ENCODE peak calls at places on chromosome 3, in five cellular contexts. R is endothelial cell, I is Peyer's patch, A is AG10803, F is heart left ventricle. E is an unnamed sample.

GRCh38 chr3:192899540-192899982 is 18.1 kb downstream of the MB21D2 start:
- DNase-seq in A (peak), F (no peak), I (no peak), R (no peak), E (no peak)

GRCh38 chr3:187264946-187265345 is 26.6 kb downstream of the MASP1 start:
- DNase-seq in F (no peak), R (no peak), A (peak), I (no peak), E (no peak)

GRCh38 chr3:183975981-183976662 is 41.6 kb downstream of the ABCC5 start:
- DNase-seq in R (no peak), I (no peak), F (no peak), A (no peak), E (no peak)

GRCh38 chr3:151203053-151203420 is at the start of gene GPR171:
- DNase-seq in A (no peak), F (no peak), R (no peak), I (peak), E (no peak)

GRCh38 chr3:177201707-177202397 is 4.6 kb upstream of the TBL1XR1 start:
- DNase-seq in R (no peak), A (no peak), I (peak), F (no peak), E (no peak)

GRCh38 chr3:169170456-169170855 is 493.1 kb downstream of the MECOM start:
- DNase-seq in I (no peak), A (no peak), R (no peak), F (no peak), E (no peak)

GRCh38 chr3:72953325-72953956 is 43.2 kb upstream of the PPP4R2 start:
- DNase-seq in R (no peak), A (peak), I (no peak), F (no peak), E (no peak)

GRCh38 chr3:12175137-12175593 is 16.5 kb upstream of the TIMP4 start:
- DNase-seq in I (no peak), R (no peak), A (peak), F (no peak), E (no peak)

GRCh38 chr3:183085634-183086390 is 13.5 kb downstream of the MCCC1 start:
- DNase-seq in A (peak), I (no peak), F (no peak), R (peak), E (no peak)

GRCh38 chr3:49484471-49484870 is 14.4 kb downstream of the DAG1 start:
- DNase-seq in R (no peak), A (no peak), I (no peak), F (no peak), E (no peak)

GRCh38 chr3:42035816-42036482 is 55.2 kb upstream of the TRAK1 start:
- DNase-seq in A (peak), R (no peak), F (peak), I (no peak), E (no peak)

GRCh38 chr3:122299872-122300460 is 25.1 kb upstream of the CSTA start:
- DNase-seq in R (peak), A (no peak), F (no peak), I (no peak), E (no peak)

GRCh38 chr3:14358426-14359211 is 43.8 kb upstream of the SLC6A6 start:
- DNase-seq in I (no peak), A (peak), F (peak), R (no peak), E (peak)

GRCh38 chr3:66039590-66039887 is 821 bp upstream of the MAGI1 start:
- DNase-seq in I (no peak), A (peak), R (peak), F (peak), E (peak)

GRCh38 chr3:10463191-10464067 is 42.0 kb downstream of the ATP2B2 start:
- DNase-seq in I (no peak), F (no peak), R (no peak), A (no peak), E (no peak)

GRCh38 chr3:41726891-41727290 is 235.0 kb downstream of the ULK4 start:
- DNase-seq in R (no peak), F (no peak), I (no peak), A (no peak), E (no peak)

GRCh38 chr3:178385280-178385952 is 150.8 kb upstream of the KCNMB2 start:
- DNase-seq in R (peak), I (no peak), F (no peak), A (peak), E (no peak)

GRCh38 chr3:71759401-71759800 is 5.7 kb downstream of the GPR27 start:
- DNase-seq in F (no peak), A (no peak), R (no peak), I (no peak), E (no peak)

GRCh38 chr3:46163551-46163981 is 44.5 kb downstream of the CCR1 start:
- DNase-seq in A (no peak), F (no peak), R (no peak), I (no peak), E (no peak)

GRCh38 chr3:123750659-123751420 is 133.3 kb downstream of the MYLK start:
- DNase-seq in I (no peak), R (no peak), F (no peak), A (peak), E (no peak)

GRCh38 chr3:175728566-175728965 is 869.4 kb downstream of the NAALADL2 start:
- DNase-seq in F (no peak), R (no peak), A (no peak), I (no peak), E (no peak)

GRCh38 chr3:179027326-179027900 is 44.2 kb downstream of the ZMAT3 start:
- DNase-seq in A (peak), F (no peak), I (no peak), R (no peak), E (no peak)

GRCh38 chr3:169295126-169295525 is 368.4 kb downstream of the MECOM start:
- DNase-seq in I (no peak), R (no peak), A (peak), F (no peak), E (no peak)

GRCh38 chr3:128316456-128316855 is 150.2 kb downstream of the DNAJB8 start:
- DNase-seq in I (peak), F (no peak), A (peak), R (no peak), E (no peak)

GRCh38 chr3:66035763-66036477 is 2.8 kb downstream of the MAGI1 start:
- DNase-seq in R (no peak), I (no peak), F (no peak), A (no peak), E (no peak)

GRCh38 chr3:96756516-96756915 is 57.9 kb upstream of the EPHA6 start:
- DNase-seq in A (no peak), I (no peak), F (no peak), R (no peak), E (no peak)

GRCh38 chr3:141305436-141305835 is 62.9 kb upstream of the ZBTB38 start:
- DNase-seq in F (no peak), I (no peak), R (no peak), A (peak), E (no peak)

GRCh38 chr3:73143821-73144237 is 82.4 kb downstream of the EBLN2 start:
- DNase-seq in R (no peak), F (no peak), A (peak), I (no peak), E (no peak)

GRCh38 chr3:3559786-3560185 is 239.4 kb upstream of the LRRN1 start:
- DNase-seq in A (no peak), F (no peak), I (no peak), R (no peak), E (no peak)

GRCh38 chr3:58241321-58242044 is 3.9 kb downstream of the ABHD6 start:
- DNase-seq in F (no peak), I (no peak), R (no peak), A (no peak), E (no peak)

GRCh38 chr3:127275287-127275781 is 12.5 kb downstream of the PRR20G start:
- DNase-seq in I (no peak), R (no peak), A (peak), F (no peak), E (no peak)

GRCh38 chr3:79167651-79168416 is 600.0 kb downstream of the ROBO1 start:
- DNase-seq in R (no peak), A (peak), F (no peak), I (no peak), E (no peak)

GRCh38 chr3:50316657-50317242 is 5.8 kb downstream of the HYAL2 start:
- DNase-seq in A (no peak), I (no peak), F (peak), R (no peak), E (no peak)

GRCh38 chr3:86815880-86816279 is 175.1 kb downstream of the VGLL3 start:
- DNase-seq in I (no peak), A (peak), R (no peak), F (no peak), E (no peak)

GRCh38 chr3:59411694-59412093 is 361.9 kb upstream of the CFAP20DC start:
- DNase-seq in I (no peak), A (peak), F (no peak), R (no peak), E (no peak)

GRCh38 chr3:139640456-139640855 is 37.3 kb downstream of the NMNAT3 start:
- DNase-seq in A (no peak), I (no peak), R (no peak), F (no peak), E (no peak)